ENCODE peak calls at places on chromosomes 6 and 20, in seven cellular contexts. X, P, J, V, D, Z and Q are unnamed samples.

GRCh38 chr20:34334654-34335407 is 28.2 kb upstream of the ITCH start:
- DNase-seq in D (no peak), Z (no peak), J (no peak), X (peak; percentile 35), V (no peak), P (peak; percentile 24), Q (no peak)

GRCh38 chr6:43172127-43173007 is 1.3 kb downstream of the SRF start:
- DNase-seq in Z (no peak), D (peak; percentile 91), P (peak; percentile 74), J (peak; percentile 31), X (peak; percentile 33), V (peak; percentile 58), Q (peak; percentile 53)

GRCh38 chr6:119076173-119076965 is 2.1 kb downstream of the FAM184A start:
- DNase-seq in Z (no peak), D (no peak), P (no peak), J (no peak), V (no peak), X (no peak), Q (no peak)

GRCh38 chr20:48698507-48699267 is 129.1 kb downstream of the PREX1 start:
- DNase-seq in Z (no peak), J (no peak), P (no peak), D (no peak), X (no peak), V (no peak), Q (no peak)

GRCh38 chr20:4041748-4042411 is 26.5 kb upstream of the RNF24 start:
- DNase-seq in D (peak; percentile 88), Z (peak; percentile 60), J (peak; percentile 98), X (no peak), V (no peak), P (peak; percentile 98), Q (no peak)

GRCh38 chr6:41966214-41966920 is 24.8 kb upstream of the CCND3 start:
- DNase-seq in P (no peak), D (no peak), V (no peak), J (peak; percentile 4), X (no peak), Z (no peak), Q (no peak)

GRCh38 chr6:154754152-154754551 is 20.9 kb downstream of the SCAF8 start:
- DNase-seq in Z (no peak), X (no peak), V (no peak), D (no peak), J (peak; percentile 74), P (no peak), Q (no peak)

GRCh38 chr20:43900496-43900895 is 14.2 kb upstream of the TOX2 start:
- DNase-seq in Z (no peak), V (no peak), P (no peak), D (no peak), X (no peak), J (no peak), Q (no peak)

GRCh38 chr6:148700713-148701392 is 46.0 kb upstream of the UST start:
- DNase-seq in P (no peak), X (no peak), V (peak; percentile 63), J (peak; percentile 78), Z (peak; percentile 18), D (no peak), Q (peak; percentile 63)

GRCh38 chr6:16985484-16986284 is 116.2 kb upstream of the STMND1 start:
- DNase-seq in J (peak; percentile 51), P (no peak), D (no peak), X (no peak), Z (peak; percentile 93), V (no peak), Q (no peak)

GRCh38 chr20:15890358-15890982 is 682.8 kb downstream of the KIF16B start:
- DNase-seq in X (no peak), Z (no peak), J (no peak), V (no peak), P (no peak), D (no peak), Q (no peak)

GRCh38 chr20:20228351-20228750 is 139.6 kb upstream of the INSM1 start:
- DNase-seq in J (no peak), D (no peak), X (no peak), V (no peak), P (no peak), Z (no peak), Q (no peak)

GRCh38 chr6:133945158-133945557 is 7.9 kb upstream of the TBPL1 start:
- DNase-seq in J (no peak), Z (peak; percentile 36), D (no peak), X (no peak), P (no peak), V (no peak), Q (no peak)

GRCh38 chr6:322205-322930 is 30.1 kb downstream of the DUSP22 start:
- DNase-seq in J (no peak), P (no peak), X (no peak), Z (no peak), V (no peak), D (no peak), Q (no peak)

GRCh38 chr6:30730611-30731435 is 10.7 kb downstream of the TUBB start:
- DNase-seq in Z (no peak), V (peak; percentile 76), P (peak; percentile 90), J (no peak), X (peak; percentile 57), D (peak; percentile 93), Q (peak; percentile 80)

GRCh38 chr6:30725713-30726505 is 5.8 kb downstream of the TUBB start:
- DNase-seq in J (peak; percentile 52), D (no peak), V (no peak), X (no peak), Z (peak; percentile 68), P (no peak), Q (no peak)

GRCh38 chr6:30727920-30728605 is 7.9 kb downstream of the TUBB start:
- DNase-seq in X (no peak), J (peak; percentile 65), P (no peak), Z (peak; percentile 54), D (no peak), V (no peak), Q (no peak)

GRCh38 chr6:30724906-30725667 is 4.9 kb downstream of the TUBB start:
- DNase-seq in Z (no peak), D (no peak), X (no peak), V (no peak), P (no peak), J (no peak), Q (no peak)

DNA sequence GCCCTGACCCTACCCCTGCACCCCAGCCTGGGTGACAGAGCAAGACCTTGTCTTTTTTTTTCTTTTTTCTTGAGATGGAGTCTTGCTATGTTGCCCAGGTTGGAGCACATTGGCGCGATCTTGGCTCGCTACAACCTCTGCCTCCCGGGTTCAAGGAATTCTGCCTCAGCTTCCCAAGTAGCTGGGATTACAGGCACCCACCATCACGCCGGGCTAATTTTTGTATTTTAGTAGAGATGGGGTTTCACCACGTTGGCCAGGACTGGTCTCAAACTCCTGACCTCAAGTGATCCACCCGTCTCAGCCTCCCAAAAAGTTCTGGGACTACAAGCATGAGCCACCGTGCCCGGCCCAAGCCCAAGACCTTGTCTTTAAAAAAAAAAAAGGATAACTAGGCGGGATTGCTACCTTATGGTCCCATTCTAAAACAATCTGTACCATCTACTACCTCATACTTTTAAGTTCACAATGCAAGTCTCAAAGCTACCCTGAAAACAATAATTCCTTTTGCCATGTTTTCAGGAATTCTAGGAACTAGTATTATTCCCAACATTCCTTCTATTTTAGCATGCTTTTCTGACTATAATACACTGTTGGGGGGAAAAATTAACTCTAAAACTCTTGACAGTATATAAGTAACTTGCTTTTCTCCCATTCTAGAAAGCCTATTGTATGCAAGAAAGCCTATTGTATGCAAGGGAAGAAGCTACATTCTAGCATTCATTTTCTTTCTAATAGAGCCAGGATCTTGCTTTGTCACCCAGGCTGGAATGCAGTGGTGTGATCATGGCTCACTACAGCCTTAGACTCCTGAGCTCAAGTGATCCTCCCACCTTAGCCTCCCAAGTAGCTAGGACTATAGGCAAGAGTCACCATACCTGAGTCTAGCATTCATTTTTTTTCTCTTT is 6.6 kb downstream of the TUBB start:
- DNase-seq in Z (peak; percentile 24), J (no peak), X (no peak), V (no peak), D (no peak), P (no peak), Q (no peak)
- TF ChIP-seq CTCF in Z (no peak), J (no peak), X (no peak), V (no peak), D (no peak), P (no peak), Q (no peak)

GRCh38 chr6:76697585-76697984 is 625.1 kb upstream of the IMPG1 start:
- DNase-seq in D (no peak), Z (no peak), V (no peak), X (no peak), P (no peak), J (peak; percentile 3), Q (no peak)
- TF ChIP-seq CTCF in D (no peak), Z (peak; percentile 49), V (no peak), X (peak; percentile 44), P (no peak), J (no peak), Q (no peak)

GRCh38 chr6:169248521-169248971 is 5.1 kb downstream of the THBS2 start:
- DNase-seq in D (peak; percentile 75), Z (no peak), P (no peak), X (no peak), V (no peak), J (peak; percentile 16), Q (no peak)

GRCh38 chr6:169247419-169247818 is 6.2 kb downstream of the THBS2 start:
- DNase-seq in J (no peak), P (no peak), D (no peak), V (no peak), X (no peak), Z (no peak), Q (no peak)

GRCh38 chr6:169244684-169245383 is 8.8 kb downstream of the THBS2 start:
- DNase-seq in D (no peak), P (no peak), J (peak; percentile 5), X (no peak), V (no peak), Z (no peak), Q (no peak)

GRCh38 chr6:169247991-169248390 is 5.7 kb downstream of the THBS2 start:
- DNase-seq in J (peak; percentile 37), P (no peak), X (no peak), V (no peak), D (no peak), Z (no peak), Q (no peak)

GRCh38 chr6:169246445-169246844 is 7.2 kb downstream of the THBS2 start:
- DNase-seq in J (no peak), P (no peak), X (no peak), D (no peak), V (no peak), Z (no peak), Q (no peak)
- TF ChIP-seq CTCF in J (no peak), P (no peak), X (no peak), D (no peak), V (no peak), Z (no peak), Q (no peak)

GRCh38 chr6:32149577-32149845 is 2.2 kb downstream of the PRRT1 start:
- DNase-seq in D (no peak), J (no peak), X (no peak), V (no peak), P (no peak), Z (no peak), Q (no peak)

GRCh38 chr6:32148289-32148688 is 3.5 kb downstream of the PRRT1 start:
- DNase-seq in D (no peak), V (no peak), J (no peak), P (no peak), X (no peak), Z (no peak), Q (no peak)

GRCh38 chr6:32149932-32150920 is 1.5 kb downstream of the PRRT1 start:
- DNase-seq in Z (no peak), V (no peak), J (no peak), P (no peak), D (no peak), X (no peak), Q (peak; percentile 18)

GRCh38 chr6:32147401-32148132 is 4.2 kb downstream of the PRRT1 start:
- DNase-seq in J (no peak), Z (no peak), V (no peak), D (no peak), X (no peak), P (no peak), Q (no peak)

GRCh38 chr6:32148722-32149576 is 2.8 kb downstream of the PRRT1 start:
- DNase-seq in J (no peak), D (peak; percentile 87), V (no peak), P (peak; percentile 82), X (no peak), Z (no peak), Q (peak; percentile 36)
- TF ChIP-seq CTCF in J (no peak), D (no peak), V (no peak), P (no peak), X (no peak), Z (no peak), Q (no peak)